ENCODE peak calls at places on chromosomes 13 and 19, in four cellular contexts. N is mesendoderm, C is astrocyte, V is K562. L is an unnamed sample. For H3K36me3 and H3K4me1, the result is how much of the 10 kb centered on the place peaks cover.

GRCh38 chr13:42084722-42085121 is 36.3 kb downstream of the DGKH start:
- DNase-seq in N (no peak), C (no peak), V (no peak), L (no peak)

GRCh38 chr13:77599351-77599750 is 63.8 kb downstream of the SCEL start:
- DNase-seq in C (no peak), V (no peak), N (no peak), L (no peak)

GRCh38 chr19:13817615-13818371 is 22.6 kb downstream of the ZSWIM4 start:
- DNase-seq in V (peak), N (peak), C (no peak), L (no peak)

GRCh38 chr13:111957913-111958450 is 109.0 kb upstream of the SOX1 start:
- DNase-seq in V (no peak), N (no peak), C (no peak), L (no peak)

GRCh38 chr13:33277946-33278345 is 7.6 kb downstream of the STARD13 start:
- DNase-seq in C (no peak), N (no peak), V (no peak), L (peak)

GRCh38 chr19:49570138-49570856 is 10.1 kb downstream of the NOSIP start:
- DNase-seq in C (peak), V (peak), N (peak), L (peak)

GRCh38 chr19:16248380-16249023 is 50.8 kb downstream of the AP1M1 start:
- DNase-seq in C (no peak), N (no peak), V (no peak), L (no peak)

GRCh38 chr19:49151339-49152217 is 3.6 kb downstream of the HRC start:
- DNase-seq in N (peak), C (no peak), V (peak), L (peak)

GRCh38 chr13:26254583-26255102 is 714 bp downstream of the CDK8 start:
- DNase-seq in N (peak), C (peak), V (peak), L (peak)

GRCh38 chr13:73548444-73548843 is 489.6 kb downstream of the KLF5 start:
- DNase-seq in V (no peak), C (no peak), N (no peak), L (no peak)

GRCh38 chr13:80211573-80211972 is 129.4 kb downstream of the SPRY2 start:
- DNase-seq in V (no peak), C (no peak), N (no peak), L (no peak)

GRCh38 chr19:24057144-24057543 is 29.8 kb upstream of the ZNF254 start:
- DNase-seq in C (no peak), N (no peak), V (no peak), L (no peak)

GRCh38 chr13:74891610-74892009 is 590.4 kb downstream of the TBC1D4 start:
- DNase-seq in N (no peak), V (no peak), C (peak), L (peak)

GRCh38 chr19:46785054-46785979 is 3.1 kb downstream of the SLC1A5 start:
- DNase-seq in V (no peak), N (no peak), C (no peak), L (no peak)

GRCh38 chr19:39248806-39249205 is at the start of gene IFNL4:
- DNase-seq in C (no peak), N (no peak), V (no peak), L (no peak)

GRCh38 chr19:21483589-21484170 is 21.7 kb upstream of the ZNF429 start:
- DNase-seq in N (peak), V (peak), C (no peak), L (peak)

GRCh38 chr13:106471957-106472543 is 63.4 kb downstream of the EFNB2 start:
- DNase-seq in C (peak), N (peak), V (peak), L (peak)

GRCh38 chr13:24052547-24052981 is 108.0 kb upstream of the SPATA13 start:
- DNase-seq in N (no peak), V (peak), C (no peak), L (peak)

GRCh38 chr19:45179063-45179847 is 671 bp downstream of the BLOC1S3 start:
- DNase-seq in N (no peak), C (peak), V (peak), L (peak)

GRCh38 chr13:59734393-59734792 is 429.3 kb downstream of the DIAPH3 start:
- DNase-seq in C (no peak), N (peak), V (no peak), L (no peak)

GRCh38 chr19:1365964-1366695 is 17.6 kb upstream of the NDUFS7 start:
- DNase-seq in C (no peak), V (no peak), N (no peak), L (no peak)

GRCh38 chr19:50975766-50976165 is 6.4 kb upstream of the KLK6 start:
- DNase-seq in N (peak), V (no peak), C (no peak), L (no peak)

GRCh38 chr13:46134961-46135522 is 30.2 kb upstream of the CPB2 start:
- DNase-seq in N (peak), V (no peak), C (peak), L (no peak)

GRCh38 chr13:97344250-97345175 is 89.5 kb upstream of the RAP2A start:
- DNase-seq in V (no peak), N (peak), C (no peak), L (peak)

GRCh38 chr19:403221-404036 is 5.5 kb downstream of the C2CD4C start:
- DNase-seq in N (no peak), C (no peak), V (no peak), L (no peak)

GRCh38 chr13:31887311-31887710 is 144.3 kb upstream of the FRY start:
- DNase-seq in C (peak), N (no peak), V (no peak), L (peak)

GRCh38 chr19:35908977-35909683 is 1.0 kb upstream of the TYROBP start:
- DNase-seq in C (no peak), V (peak), N (no peak), L (no peak)

GRCh38 chr13:61078976-61079770 is 336.5 kb downstream of the PCDH20 start:
- DNase-seq in N (peak), C (no peak), V (no peak), L (no peak)

GRCh38 chr19:38182536-38183210 is 41.3 kb downstream of the DPF1 start:
- DNase-seq in N (no peak), C (no peak), V (no peak), L (no peak)

GRCh38 chr13:31846984-31847752 is 107.8 kb downstream of the RXFP2 start:
- DNase-seq in V (peak), N (peak), C (no peak), L (peak)

GRCh38 chr13:44921931-44922758 is 67.1 kb downstream of the NUFIP1 start:
- DNase-seq in N (no peak), V (no peak), C (peak), L (peak)

GRCh38 chr13:31756346-31756745 is 17.0 kb downstream of the RXFP2 start:
- DNase-seq in V (no peak), C (peak), N (no peak), L (peak)

GRCh38 chr13:87736849-87737400 is 65.8 kb downstream of the SLITRK5 start:
- DNase-seq in N (no peak), V (no peak), C (no peak), L (no peak)

GRCh38 chr19:33214621-33215020 is 11.0 kb downstream of the SLC7A10 start:
- DNase-seq in V (no peak), C (no peak), N (peak), L (peak)

DNA sequence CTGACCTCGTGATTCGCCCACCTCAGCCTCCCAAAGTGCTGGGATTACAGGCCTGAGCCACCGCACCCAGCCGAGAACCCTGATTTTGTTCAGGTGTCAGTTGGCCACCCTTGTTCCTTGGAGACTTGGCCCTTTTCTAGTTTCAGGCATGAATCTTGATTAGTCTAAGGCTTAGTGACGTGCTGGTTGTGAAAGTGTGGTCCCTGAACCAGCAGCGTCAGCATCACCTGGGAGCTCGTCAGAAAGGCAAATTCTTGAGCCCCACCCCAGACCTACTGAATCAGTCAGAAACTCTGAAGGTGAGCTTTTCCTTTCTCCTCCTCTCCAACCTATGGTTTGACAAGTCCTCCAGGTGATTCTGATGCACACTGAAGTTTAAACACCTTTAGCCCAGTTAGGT is 35.2 kb downstream of the CACNG6 start:
- DNase-seq in V (no peak), N (no peak), C (no peak), L (no peak)
- H3K9ac ChIP-seq in V (no peak), N (no peak), C (no peak), L (no peak)

GRCh38 chr13:39016789-39017188 is 21.1 kb downstream of the PROSER1 start:
- DNase-seq in N (peak), C (no peak), V (peak), L (peak)

GRCh38 chr13:39016087-39016486 is 21.8 kb downstream of the PROSER1 start:
- DNase-seq in V (no peak), N (no peak), C (no peak), L (no peak)

GRCh38 chr13:39012608-39013007 is 22.0 kb upstream of the STOML3 start:
- DNase-seq in V (no peak), C (no peak), N (peak), L (no peak)

DNA sequence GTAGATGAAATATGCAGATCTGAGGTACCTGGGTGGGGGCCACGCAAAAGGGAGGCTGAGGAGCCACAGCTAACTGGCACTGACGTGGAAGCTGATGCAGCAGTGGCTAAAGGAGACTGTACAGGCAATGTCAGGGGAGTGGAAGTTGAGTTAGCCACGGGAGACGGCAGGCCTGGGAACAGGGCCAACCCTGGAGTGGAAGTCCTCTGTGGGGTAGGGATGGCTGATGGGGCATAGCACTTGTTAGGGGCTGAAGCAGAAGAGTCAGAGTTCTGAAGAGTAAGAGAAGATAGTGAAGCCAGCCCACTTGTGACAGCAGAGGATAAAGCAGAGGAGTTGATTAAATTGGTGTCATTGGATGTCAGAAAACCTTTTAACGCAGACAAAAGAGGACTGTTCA is 22.8 kb upstream of the STOML3 start:
- DNase-seq in V (no peak), C (no peak), N (no peak), L (no peak)
- H3K36me3 ChIP-seq in V (half or more), C (under half), N (under half), L (half or more)

GRCh38 chr13:39503048-39503447 is 99.9 kb downstream of the LHFPL6 start:
- DNase-seq in N (peak), C (no peak), V (no peak), L (no peak)
- H3K4me1 ChIP-seq in N (under half), C (under half), V (under half), L (under half)

DNA sequence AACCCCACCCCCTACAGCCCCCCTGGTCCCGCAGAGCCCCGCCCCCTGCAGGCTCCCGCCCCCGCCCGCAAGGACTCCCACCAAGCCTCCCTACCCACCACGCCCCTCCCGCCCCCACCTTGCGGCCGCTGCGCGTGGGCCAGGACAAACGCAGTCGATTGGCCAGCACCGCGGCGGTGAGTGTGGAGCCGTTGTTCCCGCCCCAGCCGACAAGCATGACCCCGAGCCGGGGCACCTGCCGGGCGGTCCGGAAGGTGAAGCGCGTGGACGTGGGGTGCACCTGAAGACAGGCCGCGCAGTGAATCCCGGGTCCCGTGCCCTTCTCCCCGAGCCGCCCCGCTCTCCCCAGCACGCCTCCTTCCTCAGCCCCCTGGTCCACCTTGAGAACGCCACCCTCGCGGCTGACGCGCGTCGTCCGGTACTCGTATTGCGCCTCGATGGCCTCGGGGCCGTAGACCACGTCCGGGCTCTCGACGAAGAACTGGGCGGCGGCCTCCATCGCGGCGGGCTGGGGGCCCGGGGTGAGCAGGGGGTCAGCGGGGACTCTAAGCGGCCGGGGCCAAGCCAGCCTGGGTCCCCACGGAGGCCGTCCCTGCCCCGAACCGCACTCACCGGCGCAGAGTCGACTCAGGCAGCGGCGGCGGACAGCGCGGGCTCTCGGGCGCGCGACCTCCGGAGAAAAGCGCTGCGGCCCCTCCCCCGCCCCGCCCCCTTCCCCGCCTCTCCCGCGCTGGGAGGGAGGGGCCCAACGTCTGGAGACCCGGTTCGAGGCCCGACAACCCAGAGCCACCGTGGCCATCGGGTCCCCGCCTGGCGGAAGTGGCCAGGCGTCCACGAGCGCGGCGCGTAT is at the start of gene ISYNA1:
- DNase-seq in N (peak), V (peak), C (no peak), L (peak)
- H3K9ac ChIP-seq in N (peak), V (peak), C (peak), L (peak)

DNA sequence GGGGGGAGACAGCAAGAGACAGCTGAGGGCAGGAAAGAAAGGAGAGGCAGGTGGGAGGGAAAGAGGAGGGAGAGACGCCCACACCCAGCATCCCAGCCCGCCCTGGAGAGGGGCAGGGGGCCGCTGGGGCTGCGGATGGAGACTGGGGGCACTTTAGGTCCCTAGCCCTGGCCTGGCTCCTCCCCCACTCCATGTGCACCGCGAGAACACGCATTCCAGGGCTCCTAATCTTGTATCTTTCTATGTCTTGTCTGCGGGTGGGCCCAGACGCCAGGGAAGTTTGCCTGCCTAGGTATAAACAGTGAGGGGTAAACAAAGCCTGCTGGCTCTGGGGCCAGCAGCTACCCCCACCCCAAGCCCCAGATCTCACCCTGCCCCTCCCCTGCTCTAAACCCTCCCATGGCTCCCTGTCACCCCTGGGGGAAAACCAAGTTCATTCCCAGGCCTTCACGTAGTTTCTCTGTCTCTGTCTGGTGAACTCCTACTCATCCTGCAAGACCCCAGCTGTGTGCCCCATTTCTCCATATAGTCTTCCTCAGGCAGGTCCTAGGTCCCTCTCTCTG is 5.8 kb downstream of the TLE5 start:
- DNase-seq in N (peak), C (no peak), V (no peak), L (no peak)
- H3K36me3 ChIP-seq in N (under half), C (under half), V (half or more), L (under half)

GRCh38 chr19:5343848-5344247 is 3.2 kb upstream of the PTPRS start:
- DNase-seq in C (peak), V (no peak), N (no peak), L (peak)
- H3K4me1 ChIP-seq in C (under half), V (under half), N (under half), L (under half)

GRCh38 chr13:109782823-109783411 is 3.5 kb downstream of the IRS2 start:
- DNase-seq in V (no peak), C (no peak), N (no peak), L (no peak)

GRCh38 chr13:109780880-109781383 is 5.5 kb downstream of the IRS2 start:
- DNase-seq in V (no peak), C (no peak), N (no peak), L (no peak)

GRCh38 chr13:109782066-109782822 is 4.1 kb downstream of the IRS2 start:
- DNase-seq in C (no peak), V (no peak), N (no peak), L (no peak)

GRCh38 chr13:109779876-109780516 is 6.4 kb downstream of the IRS2 start:
- DNase-seq in V (no peak), N (no peak), C (no peak), L (no peak)

DNA sequence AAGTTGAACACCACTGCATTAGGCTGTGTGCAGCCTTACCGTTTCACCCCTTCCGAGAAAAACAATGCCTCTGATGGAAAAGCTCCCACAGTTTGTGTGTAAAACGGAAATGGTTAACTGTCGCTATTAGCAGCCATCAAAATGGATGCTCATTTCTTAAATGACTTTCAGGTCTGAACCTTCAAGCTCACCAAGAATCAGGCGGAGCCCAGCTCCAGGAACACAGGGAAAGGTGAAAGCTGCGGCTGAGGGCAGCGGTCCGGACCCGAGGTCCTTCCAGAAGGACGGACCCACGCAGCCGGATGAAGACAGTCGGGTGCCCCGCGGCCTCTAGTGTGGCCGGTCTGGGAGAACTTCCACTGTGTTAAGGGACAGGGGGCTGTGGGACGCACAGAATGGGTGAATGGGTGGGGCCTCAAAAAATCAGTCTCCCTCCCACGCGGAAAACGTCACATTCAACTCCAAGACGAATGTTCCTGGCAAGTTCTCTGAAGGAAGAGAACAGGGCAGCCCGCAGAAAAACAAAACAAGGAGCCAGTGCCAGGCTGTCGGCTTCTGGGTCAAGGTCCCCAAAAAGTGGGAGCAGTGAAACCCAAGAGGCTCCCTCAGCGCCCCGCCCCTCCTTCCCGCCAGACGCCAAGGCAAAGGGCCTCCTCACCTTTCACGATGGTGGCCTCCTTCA is 4.9 kb downstream of the IRS2 start:
- DNase-seq in N (no peak), V (no peak), C (no peak), L (peak)
- H3K9ac ChIP-seq in N (peak), V (no peak), C (peak), L (peak)

DNA sequence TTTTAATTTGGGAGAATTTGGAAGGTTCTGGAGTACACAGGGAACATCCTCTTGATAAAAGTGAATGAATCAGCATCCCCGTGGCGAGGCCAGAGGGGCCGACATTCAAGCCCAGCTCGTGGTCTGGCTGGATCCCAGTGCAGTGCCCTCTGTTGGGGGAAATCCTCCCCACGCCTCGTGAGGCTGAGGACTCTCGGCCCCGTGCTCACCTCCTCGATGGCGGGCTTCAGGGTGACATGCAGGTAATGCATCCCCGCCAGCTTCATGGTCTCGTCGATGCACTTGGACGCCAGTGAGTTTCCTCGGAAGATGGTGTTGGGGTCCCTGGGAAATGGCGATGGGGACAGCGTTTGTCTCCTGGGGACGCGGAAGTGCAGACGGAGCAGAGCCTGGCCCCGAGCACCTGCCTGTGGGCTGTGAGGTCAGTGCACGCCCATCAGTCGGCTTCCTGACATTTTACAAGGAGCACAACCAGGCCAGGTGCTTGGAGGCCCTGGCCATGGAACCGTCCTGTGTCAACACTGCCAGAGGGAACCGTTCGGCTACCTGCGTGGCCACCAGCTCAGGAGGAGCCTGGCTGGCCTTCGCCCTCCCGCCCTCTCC is 43.3 kb upstream of the C13orf46 start:
- DNase-seq in N (peak), V (no peak), C (no peak), L (no peak)
- H3K36me3 ChIP-seq in N (under half), V (under half), C (under half), L (half or more)

GRCh38 chr13:95224064-95224463 is 77.2 kb downstream of the ABCC4 start:
- DNase-seq in V (no peak), C (no peak), N (no peak), L (no peak)
- H3K4me1 ChIP-seq in V (under half), C (under half), N (under half), L (under half)

L was measured in adipocyte.